ENCODE peak calls at places on chromosomes 12 and 14, in seven cellular contexts. One of them, this sample, is unnamed.

GRCh38 chr12:727321-727720 is 25.1 kb upstream of the WNK1 start:
- DNase-seq in fibroblast of the aortic adventitia: no peak
- DNase-seq in A549: no peak
- DNase-seq in AG10803: peak; percentile 23
- DNase-seq in thyroid gland: no peak
- DNase-seq in IMR-90: peak; percentile 15
- DNase-seq in RWPE2: no peak
- DNase-seq in this sample: peak; percentile 52

GRCh38 chr14:91599966-91600365 is 89.9 kb upstream of the PPP4R3A start:
- DNase-seq in fibroblast of the aortic adventitia: peak; percentile 16
- DNase-seq in AG10803: no peak
- DNase-seq in RWPE2: no peak
- DNase-seq in A549: no peak
- DNase-seq in thyroid gland: no peak
- DNase-seq in IMR-90: no peak
- DNase-seq in this sample: no peak

GRCh38 chr12:95412826-95413311 is 61.1 kb upstream of the METAP2 start:
- DNase-seq in IMR-90: peak; percentile 98
- DNase-seq in thyroid gland: peak; percentile 9
- DNase-seq in RWPE2: no peak
- DNase-seq in A549: no peak
- DNase-seq in AG10803: peak; percentile 99
- DNase-seq in fibroblast of the aortic adventitia: peak; percentile 98
- DNase-seq in this sample: peak; percentile 97

GRCh38 chr12:42590324-42590934 is 883 bp upstream of the PRICKLE1 start:
- DNase-seq in AG10803: no peak
- DNase-seq in thyroid gland: peak; percentile 26
- DNase-seq in A549: peak; percentile 28
- DNase-seq in IMR-90: no peak
- DNase-seq in RWPE2: no peak
- DNase-seq in fibroblast of the aortic adventitia: no peak
- DNase-seq in this sample: no peak

GRCh38 chr12:119258149-119258548 is 76.4 kb upstream of the CCDC60 start:
- DNase-seq in A549: no peak
- DNase-seq in thyroid gland: peak; percentile 4
- DNase-seq in IMR-90: no peak
- DNase-seq in RWPE2: no peak
- DNase-seq in fibroblast of the aortic adventitia: no peak
- DNase-seq in AG10803: no peak
- DNase-seq in this sample: no peak

GRCh38 chr12:108653082-108653516 is 19.4 kb upstream of the SELPLG start:
- DNase-seq in A549: no peak
- DNase-seq in IMR-90: no peak
- DNase-seq in AG10803: no peak
- DNase-seq in fibroblast of the aortic adventitia: no peak
- DNase-seq in RWPE2: no peak
- DNase-seq in thyroid gland: no peak
- DNase-seq in this sample: no peak

GRCh38 chr14:96121660-96122395 is 82.7 kb downstream of the C14orf132 start:
- DNase-seq in thyroid gland: no peak
- DNase-seq in A549: no peak
- DNase-seq in AG10803: peak; percentile 25
- DNase-seq in RWPE2: no peak
- DNase-seq in IMR-90: peak; percentile 94
- DNase-seq in fibroblast of the aortic adventitia: no peak
- DNase-seq in this sample: peak; percentile 84

GRCh38 chr12:57498571-57498970 is 10.7 kb downstream of the MARS1 start:
- DNase-seq in A549: no peak
- DNase-seq in fibroblast of the aortic adventitia: no peak
- DNase-seq in RWPE2: no peak
- DNase-seq in IMR-90: no peak
- DNase-seq in AG10803: no peak
- DNase-seq in thyroid gland: no peak
- DNase-seq in this sample: no peak

GRCh38 chr12:107092669-107093546 is 441 bp downstream of the CRY1 start:
- DNase-seq in thyroid gland: peak; percentile 41
- DNase-seq in fibroblast of the aortic adventitia: peak; percentile 49
- DNase-seq in IMR-90: no peak
- DNase-seq in RWPE2: peak; percentile 58
- DNase-seq in A549: peak; percentile 20
- DNase-seq in AG10803: peak; percentile 20
- DNase-seq in this sample: peak; percentile 36

GRCh38 chr12:58171914-58172313 is 230.5 kb downstream of the ATP23 start:
- DNase-seq in AG10803: peak; percentile 1
- DNase-seq in fibroblast of the aortic adventitia: peak; percentile 27
- DNase-seq in IMR-90: peak; percentile 39
- DNase-seq in thyroid gland: peak; percentile 65
- DNase-seq in RWPE2: no peak
- DNase-seq in A549: no peak
- DNase-seq in this sample: peak; percentile 45

GRCh38 chr12:64749466-64750202 is 9.6 kb downstream of the GNS start:
- DNase-seq in RWPE2: no peak
- DNase-seq in thyroid gland: no peak
- DNase-seq in fibroblast of the aortic adventitia: no peak
- DNase-seq in AG10803: no peak
- DNase-seq in IMR-90: no peak
- DNase-seq in A549: no peak
- DNase-seq in this sample: no peak

GRCh38 chr12:75488553-75488952 is 8.0 kb downstream of the GLIPR1 start:
- DNase-seq in fibroblast of the aortic adventitia: peak; percentile 62
- DNase-seq in IMR-90: peak; percentile 56
- DNase-seq in A549: peak; percentile 55
- DNase-seq in thyroid gland: peak; percentile 13
- DNase-seq in RWPE2: no peak
- DNase-seq in AG10803: peak; percentile 55
- DNase-seq in this sample: peak; percentile 69

GRCh38 chr14:30242742-30243141 is 315.1 kb upstream of the PRKD1 start:
- DNase-seq in RWPE2: no peak
- DNase-seq in thyroid gland: no peak
- DNase-seq in fibroblast of the aortic adventitia: no peak
- DNase-seq in AG10803: no peak
- DNase-seq in A549: no peak
- DNase-seq in IMR-90: no peak
- DNase-seq in this sample: no peak

GRCh38 chr12:40063424-40063823 is 42.5 kb downstream of the SLC2A13 start:
- DNase-seq in fibroblast of the aortic adventitia: peak; percentile 11
- DNase-seq in thyroid gland: no peak
- DNase-seq in IMR-90: no peak
- DNase-seq in RWPE2: no peak
- DNase-seq in A549: no peak
- DNase-seq in AG10803: peak; percentile 64
- DNase-seq in this sample: peak; percentile 14

GRCh38 chr12:54497883-54498282 is 331 bp downstream of the NCKAP1L start:
- DNase-seq in A549: no peak
- DNase-seq in IMR-90: no peak
- DNase-seq in thyroid gland: no peak
- DNase-seq in RWPE2: no peak
- DNase-seq in AG10803: no peak
- DNase-seq in fibroblast of the aortic adventitia: no peak
- DNase-seq in this sample: no peak

GRCh38 chr12:68113644-68114043 is 45.9 kb downstream of the IFNG start:
- DNase-seq in RWPE2: no peak
- DNase-seq in fibroblast of the aortic adventitia: no peak
- DNase-seq in IMR-90: no peak
- DNase-seq in thyroid gland: no peak
- DNase-seq in AG10803: no peak
- DNase-seq in A549: no peak
- DNase-seq in this sample: no peak

GRCh38 chr14:77098470-77099353 is 654 bp downstream of the CIPC start:
- DNase-seq in fibroblast of the aortic adventitia: no peak
- DNase-seq in RWPE2: no peak
- DNase-seq in thyroid gland: peak; percentile 58
- DNase-seq in IMR-90: no peak
- DNase-seq in AG10803: no peak
- DNase-seq in A549: peak; percentile 29
- DNase-seq in this sample: no peak

GRCh38 chr14:77100961-77101360 is 2.9 kb downstream of the CIPC start:
- DNase-seq in RWPE2: no peak
- DNase-seq in AG10803: no peak
- DNase-seq in fibroblast of the aortic adventitia: no peak
- DNase-seq in A549: no peak
- DNase-seq in thyroid gland: no peak
- DNase-seq in IMR-90: peak; percentile 27
- DNase-seq in this sample: peak; percentile 21

GRCh38 chr14:77097006-77097688 is 911 bp upstream of the CIPC start:
- DNase-seq in IMR-90: peak; percentile 28
- DNase-seq in RWPE2: no peak
- DNase-seq in fibroblast of the aortic adventitia: peak; percentile 34
- DNase-seq in thyroid gland: no peak
- DNase-seq in AG10803: peak; percentile 27
- DNase-seq in A549: no peak
- DNase-seq in this sample: peak; percentile 57

GRCh38 chr14:77097689-77098469 is at the start of gene CIPC:
- DNase-seq in IMR-90: peak; percentile 98
- DNase-seq in A549: peak; percentile 97
- DNase-seq in RWPE2: peak; percentile 100
- DNase-seq in thyroid gland: peak; percentile 100
- DNase-seq in fibroblast of the aortic adventitia: peak; percentile 98
- DNase-seq in AG10803: peak; percentile 98
- DNase-seq in this sample: peak; percentile 97

DNA sequence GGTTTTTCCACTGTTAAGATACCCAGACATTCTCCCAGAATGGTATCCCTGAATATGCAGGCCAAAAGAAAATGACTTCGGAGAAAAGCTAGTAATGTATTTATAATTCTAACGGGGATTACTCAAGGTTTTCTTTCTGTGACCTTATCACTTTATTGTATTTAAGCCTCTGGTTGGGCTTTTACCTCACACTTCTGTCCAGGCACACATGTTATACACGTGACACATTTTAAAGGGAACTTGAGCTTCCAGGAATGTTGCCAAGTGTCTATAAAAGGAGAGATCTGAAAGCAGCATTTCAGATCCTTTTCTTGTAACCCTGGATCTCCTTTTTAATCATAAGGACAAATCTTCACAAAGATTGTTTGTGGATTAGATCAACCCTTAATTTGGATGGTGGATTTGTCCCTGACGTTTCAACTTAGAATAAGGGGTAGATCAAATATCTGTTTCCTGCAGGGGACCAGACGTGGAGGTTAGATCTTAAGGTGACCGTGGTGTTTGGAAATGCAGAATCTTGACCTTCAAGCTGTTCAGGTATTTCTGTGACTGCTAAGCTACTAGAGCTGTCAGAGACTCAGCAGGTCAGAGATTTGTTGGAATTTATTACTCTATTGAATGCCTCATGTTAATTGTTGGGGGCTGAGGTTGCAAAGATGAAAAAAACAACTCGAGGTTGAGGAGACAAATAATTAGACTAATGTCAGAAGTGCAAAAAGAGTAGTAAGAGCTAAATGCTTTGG is 1.5 kb downstream of the CIPC start:
- DNase-seq in AG10803: peak; percentile 77
- DNase-seq in fibroblast of the aortic adventitia: peak; percentile 79
- DNase-seq in thyroid gland: no peak
- DNase-seq in A549: no peak
- DNase-seq in IMR-90: peak; percentile 78
- DNase-seq in RWPE2: no peak
- DNase-seq in this sample: peak; percentile 83
- H3K4me3 ChIP-seq in AG10803: peak overlapping the region; percentile 99
- H3K4me3 ChIP-seq in fibroblast of the aortic adventitia: peak overlapping the region; percentile 99
- H3K4me3 ChIP-seq in thyroid gland: no peak overlapping the region
- H3K4me3 ChIP-seq in A549: peak overlapping the region; percentile 92
- H3K4me3 ChIP-seq in IMR-90: peak overlapping the region; percentile 82
- H3K4me3 ChIP-seq in RWPE2: peak overlapping the region; percentile 88
- H3K4me3 ChIP-seq in this sample: peak overlapping the region; percentile 99

GRCh38 chr14:71588028-71588427 is 344.2 kb upstream of the RGS6 start:
- DNase-seq in IMR-90: peak; percentile 89
- DNase-seq in RWPE2: no peak
- DNase-seq in fibroblast of the aortic adventitia: peak; percentile 70
- DNase-seq in AG10803: peak; percentile 65
- DNase-seq in A549: no peak
- DNase-seq in thyroid gland: no peak
- DNase-seq in this sample: peak; percentile 78
- H3K4me3 ChIP-seq in IMR-90: no peak overlapping the region
- H3K4me3 ChIP-seq in RWPE2: no peak overlapping the region
- H3K4me3 ChIP-seq in fibroblast of the aortic adventitia: no peak overlapping the region
- H3K4me3 ChIP-seq in AG10803: no peak overlapping the region
- H3K4me3 ChIP-seq in A549: no peak overlapping the region
- H3K4me3 ChIP-seq in thyroid gland: no peak overlapping the region
- H3K4me3 ChIP-seq in this sample: no peak overlapping the region

DNA sequence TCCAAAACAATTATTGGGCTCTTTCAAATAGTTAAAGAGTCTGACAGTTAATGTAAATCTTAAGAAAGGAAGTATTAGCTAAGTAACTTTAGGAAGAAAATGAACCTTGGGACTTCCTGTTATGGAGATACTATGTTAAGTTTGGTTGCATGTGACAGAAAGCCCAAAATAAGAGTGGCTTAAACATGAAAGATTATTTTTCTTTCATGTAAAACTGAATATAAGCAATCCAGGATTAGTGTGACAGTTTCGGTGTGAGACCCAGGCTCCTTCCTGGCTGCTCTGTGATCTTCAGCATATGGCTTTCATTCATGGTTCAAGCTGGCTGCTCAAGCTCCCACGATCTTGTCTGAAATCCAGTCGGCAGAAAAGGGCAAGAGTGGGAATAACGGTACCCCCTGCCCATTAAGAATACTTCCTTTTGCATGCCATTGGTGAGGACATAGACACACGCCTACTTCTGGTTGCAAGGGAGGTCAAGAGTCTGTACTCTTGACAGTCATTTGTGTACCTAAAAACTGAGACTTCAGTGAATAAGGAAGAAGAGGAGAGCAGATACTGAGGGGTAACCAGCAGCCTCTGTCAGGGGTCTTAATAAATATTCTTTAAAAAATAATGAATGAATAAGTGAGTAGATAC is 2.2 kb upstream of the RPAP3 start:
- DNase-seq in AG10803: no peak
- DNase-seq in fibroblast of the aortic adventitia: no peak
- DNase-seq in IMR-90: no peak
- DNase-seq in thyroid gland: no peak
- DNase-seq in A549: no peak
- DNase-seq in RWPE2: no peak
- DNase-seq in this sample: no peak
- H3K4me3 ChIP-seq in AG10803: no peak overlapping the region
- H3K4me3 ChIP-seq in fibroblast of the aortic adventitia: no peak overlapping the region
- H3K4me3 ChIP-seq in IMR-90: no peak overlapping the region
- H3K4me3 ChIP-seq in thyroid gland: no peak overlapping the region
- H3K4me3 ChIP-seq in A549: no peak overlapping the region
- H3K4me3 ChIP-seq in RWPE2: no peak overlapping the region
- H3K4me3 ChIP-seq in this sample: no peak overlapping the region

DNA sequence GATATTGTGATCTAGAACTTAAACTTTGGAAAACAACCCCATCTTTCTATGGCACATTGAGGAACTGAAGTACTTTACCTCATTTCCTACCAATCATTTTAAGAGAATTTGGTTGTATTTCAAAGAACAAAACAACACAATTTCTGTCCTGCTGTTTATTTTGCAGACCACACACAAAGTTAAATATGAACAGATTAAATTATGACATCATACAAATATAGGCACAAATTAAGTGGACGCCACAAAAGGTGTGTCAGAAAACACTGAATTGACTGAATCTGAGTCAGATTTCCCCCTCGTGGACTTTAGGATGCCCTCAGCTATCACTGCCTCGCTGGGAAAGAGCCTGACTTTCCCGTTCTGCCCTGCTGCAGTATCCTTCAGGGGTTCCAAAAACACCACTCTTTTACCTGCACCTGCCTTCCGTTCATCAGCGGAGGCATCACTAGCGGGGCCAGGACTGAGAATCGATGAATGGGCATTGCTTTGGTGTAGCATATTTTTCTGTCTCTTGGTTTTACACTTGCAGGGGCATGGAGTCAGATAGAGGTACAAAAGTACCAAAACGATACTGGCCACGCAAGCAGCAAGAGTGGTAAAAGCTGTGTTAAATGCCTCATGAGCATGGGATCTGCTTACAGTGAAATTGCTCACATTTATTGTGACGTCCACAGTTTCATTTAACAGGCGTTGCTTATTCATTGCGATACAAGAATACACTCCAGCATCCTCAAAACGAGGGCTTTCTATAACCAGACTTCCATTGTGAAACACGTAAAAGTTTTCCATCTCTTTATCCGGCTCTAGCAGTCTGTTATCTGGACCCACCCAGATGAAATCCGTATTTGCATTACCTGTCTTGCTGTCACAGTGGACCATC is 2.0 kb upstream of the PCED1B start:
- DNase-seq in IMR-90: no peak
- DNase-seq in A549: no peak
- DNase-seq in AG10803: no peak
- DNase-seq in thyroid gland: no peak
- DNase-seq in fibroblast of the aortic adventitia: no peak
- DNase-seq in RWPE2: no peak
- DNase-seq in this sample: no peak
- H3K4me3 ChIP-seq in IMR-90: peak overlapping the region; percentile 91
- H3K4me3 ChIP-seq in A549: peak overlapping the region; percentile 74
- H3K4me3 ChIP-seq in AG10803: peak overlapping the region; percentile 80
- H3K4me3 ChIP-seq in thyroid gland: no peak overlapping the region
- H3K4me3 ChIP-seq in fibroblast of the aortic adventitia: peak overlapping the region; percentile 2
- H3K4me3 ChIP-seq in RWPE2: peak overlapping the region; percentile 82
- H3K4me3 ChIP-seq in this sample: no peak overlapping the region